ENCODE peak calls at places on chromosomes 16 and 17, in five cellular contexts. Q is lung, A is MM.1S, E is AG04450, W is astrocyte of the spinal cord. S is an unnamed sample.

GRCh38 chr16:5036228-5037156 is 2.8 kb upstream of the NAGPA start:
- DNase-seq in Q (no peak), W (no peak), E (no peak), A (no peak), S (peak; percentile 46)

GRCh38 chr17:2057714-2058520 is 3.0 kb downstream of the HIC1 start:
- DNase-seq in E (no peak), W (no peak), A (no peak), Q (no peak), S (peak; percentile 45)

GRCh38 chr17:17808706-17809432 is 27.9 kb downstream of the SREBF1 start:
- DNase-seq in W (peak; percentile 36), E (no peak), A (peak; percentile 81), Q (no peak), S (peak; percentile 81)

GRCh38 chr16:88830250-88830649 is 18.5 kb upstream of the APRT start:
- DNase-seq in W (no peak), E (no peak), A (no peak), Q (no peak), S (no peak)

GRCh38 chr16:67530013-67530939 is 1.6 kb downstream of the RIPOR1 start:
- DNase-seq in E (no peak), W (peak; percentile 82), A (peak; percentile 53), Q (peak; percentile 67), S (no peak)

GRCh38 chr17:48753794-48754499 is 25.4 kb upstream of the HOXB13 start:
- DNase-seq in Q (no peak), W (no peak), E (no peak), A (no peak), S (no peak)

GRCh38 chr17:38598536-38598935 is 7.2 kb downstream of the SRCIN1 start:
- DNase-seq in A (peak; percentile 72), E (peak; percentile 13), W (peak; percentile 55), Q (no peak), S (peak; percentile 83)

GRCh38 chr17:63535640-63536039 is 12.5 kb downstream of the KCNH6 start:
- DNase-seq in Q (no peak), E (no peak), A (no peak), W (no peak), S (no peak)

GRCh38 chr16:12558641-12559040 is 245.0 kb downstream of the CPPED1 start:
- DNase-seq in W (no peak), A (no peak), E (no peak), Q (no peak), S (no peak)

GRCh38 chr17:71163121-71163812 is 957.6 kb upstream of the SOX9 start:
- DNase-seq in W (peak; percentile 72), Q (peak; percentile 33), E (no peak), A (no peak), S (no peak)

GRCh38 chr17:29835438-29836351 is 94.3 kb downstream of the SSH2 start:
- DNase-seq in E (no peak), Q (peak; percentile 42), W (peak; percentile 26), A (no peak), S (peak; percentile 29)

GRCh38 chr16:65024649-65025243 is 97.1 kb downstream of the CDH11 start:
- DNase-seq in E (no peak), A (no peak), W (peak; percentile 46), Q (no peak), S (no peak)

GRCh38 chr17:17024778-17025300 is 17.4 kb upstream of the MPRIP start:
- DNase-seq in W (no peak), A (no peak), E (no peak), Q (no peak), S (no peak)

GRCh38 chr17:21085707-21086106 is 41.1 kb upstream of the DHRS7B start:
- DNase-seq in E (no peak), A (no peak), Q (no peak), W (no peak), S (no peak)

GRCh38 chr16:58384437-58385055 is 7.7 kb upstream of the GINS3 start:
- DNase-seq in E (no peak), W (no peak), A (no peak), Q (no peak), S (peak; percentile 7)

GRCh38 chr16:81945665-81946064 is 65.6 kb downstream of the SDR42E1 start:
- DNase-seq in E (no peak), Q (no peak), A (no peak), W (peak; percentile 55), S (no peak)

GRCh38 chr17:75394332-75394918 is 11.1 kb downstream of the GRB2 start:
- DNase-seq in W (no peak), E (no peak), A (no peak), Q (no peak), S (no peak)

GRCh38 chr16:48383204-48383876 is 1.9 kb downstream of the SIAH1 start:
- DNase-seq in E (no peak), W (no peak), A (no peak), Q (no peak), S (no peak)

GRCh38 chr16:2516391-2517240 is 2.9 kb downstream of the ATP6V0C start:
- DNase-seq in Q (peak; percentile 49), W (no peak), A (no peak), E (no peak), S (no peak)

GRCh38 chr16:23107117-23107516 is 42.1 kb downstream of the USP31 start:
- DNase-seq in Q (no peak), A (no peak), E (no peak), W (no peak), S (no peak)

GRCh38 chr17:60390881-60391418 is 983 bp downstream of the USP32 start:
- DNase-seq in A (no peak), E (no peak), Q (no peak), W (peak; percentile 51), S (peak; percentile 53)

GRCh38 chr17:17934796-17935195 is 37.4 kb downstream of the TOM1L2 start:
- DNase-seq in Q (no peak), W (no peak), A (no peak), E (no peak), S (no peak)

GRCh38 chr16:3007059-3007956 is 5.4 kb upstream of the CLDN9 start:
- DNase-seq in A (no peak), E (no peak), Q (no peak), W (no peak), S (no peak)

GRCh38 chr17:6471531-6472465 is 27.5 kb downstream of the PIMREG start:
- DNase-seq in Q (no peak), E (peak; percentile 15), W (peak; percentile 57), A (no peak), S (no peak)

GRCh38 chr17:69869667-69870066 is 205.4 kb upstream of the KCNJ16 start:
- DNase-seq in E (no peak), A (no peak), Q (no peak), W (no peak), S (peak; percentile 44)
- H3K4me3 ChIP-seq in E (no peak overlapping the region), A (no peak overlapping the region), Q (no peak overlapping the region), W (no peak overlapping the region), S (no peak overlapping the region)

GRCh38 chr16:6177781-6178180 is 1080.2 kb upstream of the EEF2KMT start:
- DNase-seq in Q (no peak), W (no peak), E (no peak), A (no peak), S (no peak)
- TF ChIP-seq CTCF in Q (no peak), W (no peak), E (no peak), A (peak; percentile 3), S (no peak)

DNA sequence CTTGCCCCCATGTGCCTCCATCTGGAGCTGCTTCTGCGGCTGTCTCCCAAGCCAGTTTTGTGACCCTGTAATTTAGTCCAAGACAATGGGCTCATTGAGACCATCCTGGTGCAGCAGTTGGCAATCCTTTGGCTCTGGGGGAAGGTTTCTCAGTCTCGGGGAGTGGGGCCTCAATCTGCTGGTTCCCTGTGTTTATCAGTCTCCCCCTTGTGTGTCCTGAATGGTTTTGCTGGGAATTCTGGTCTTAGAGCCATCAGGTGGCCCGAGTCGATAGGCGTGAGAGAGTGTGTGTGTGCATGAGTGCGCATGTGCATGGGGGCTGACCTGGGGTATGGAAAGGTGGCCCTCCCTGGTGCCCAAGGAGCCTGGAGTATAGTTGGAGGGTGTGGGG is 234.8 kb downstream of the SEC14L1 start:
- DNase-seq in E (no peak), A (no peak), W (no peak), Q (no peak), S (no peak)
- H3K4me3 ChIP-seq in E (peak overlapping the region; percentile 91), A (no peak overlapping the region), W (peak overlapping the region; percentile 82), Q (no peak overlapping the region), S (no peak overlapping the region)

GRCh38 chr16:11098601-11099377 is 154.4 kb downstream of the CLEC16A start:
- DNase-seq in E (no peak), Q (no peak), A (no peak), W (no peak), S (no peak)

GRCh38 chr16:11101695-11102522 is 154.1 kb downstream of the SOCS1 start:
- DNase-seq in W (no peak), A (no peak), E (peak; percentile 71), Q (no peak), S (no peak)

GRCh38 chr16:11101283-11101682 is 154.7 kb downstream of the SOCS1 start:
- DNase-seq in A (no peak), E (no peak), W (no peak), Q (no peak), S (no peak)

GRCh38 chr16:11099672-11100195 is 155.4 kb downstream of the CLEC16A start:
- DNase-seq in W (no peak), Q (no peak), E (no peak), A (no peak), S (peak; percentile 67)

GRCh38 chr16:11100239-11100750 is 155.7 kb downstream of the SOCS1 start:
- DNase-seq in E (peak; percentile 94), A (no peak), Q (no peak), W (peak; percentile 97), S (peak; percentile 88)
- TF ChIP-seq CTCF in E (peak; percentile 72), A (no peak), Q (no peak), W (peak; percentile 55), S (peak; percentile 20)

GRCh38 chr17:35750526-35751395 is 2.3 kb downstream of the GAS2L2 start:
- DNase-seq in W (no peak), Q (no peak), E (no peak), A (no peak), S (no peak)
- H3K4me3 ChIP-seq in W (no peak overlapping the region), Q (no peak overlapping the region), E (no peak overlapping the region), A (no peak overlapping the region), S (no peak overlapping the region)

DNA sequence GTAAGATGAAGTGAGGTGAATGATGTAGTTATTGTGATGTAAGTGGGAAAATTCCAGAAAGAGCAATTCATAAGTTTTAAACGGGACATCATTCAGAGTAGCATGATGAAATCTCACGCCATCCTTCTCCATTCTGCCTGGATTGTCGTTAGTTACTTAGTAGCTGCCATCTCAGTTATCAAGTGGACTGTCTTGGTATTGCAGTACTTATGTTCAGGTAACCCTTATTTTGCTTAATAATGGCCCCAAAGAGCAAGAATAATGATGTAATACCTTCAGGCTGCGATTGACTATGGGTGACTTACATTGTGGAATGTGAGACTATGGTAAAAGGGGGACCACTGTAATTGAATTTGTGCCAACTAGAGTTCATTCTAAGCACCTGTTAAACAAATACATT is 234.1 kb upstream of the TOM1L1 start:
- DNase-seq in A (no peak), E (no peak), Q (no peak), W (no peak), S (no peak)
- TF ChIP-seq CTCF in A (no peak), E (no peak), Q (no peak), W (no peak), S (no peak)

GRCh38 chr17:45220079-45220478 is 1.6 kb upstream of the FMNL1 start:
- DNase-seq in Q (no peak), W (no peak), E (no peak), A (no peak), S (no peak)
- H3K4me3 ChIP-seq in Q (no peak overlapping the region), W (no peak overlapping the region), E (no peak overlapping the region), A (no peak overlapping the region), S (no peak overlapping the region)